ENCODE peak calls at places on chromosomes 12 and 14, in nine cellular contexts. N, I, G, K, B, M, S, F and C are unnamed samples.

GRCh38 chr14:101071493-101071891 is 168.0 kb upstream of the RTL1 start:
- DNase-seq in N (peak; percentile 6), I (peak; percentile 18), G (no peak), K (peak; percentile 55), B (peak; percentile 33), M (no peak), S (peak; percentile 7), F (no peak), C (peak; percentile 89)

GRCh38 chr12:65364021-65364420 is 85.5 kb downstream of the MSRB3 start:
- DNase-seq in N (no peak), I (no peak), G (no peak), K (no peak), B (no peak), M (no peak), S (no peak), F (no peak), C (no peak)

GRCh38 chr12:31000751-31001150 is 72.9 kb upstream of the DDX11 start:
- DNase-seq in N (no peak), I (no peak), G (no peak), K (no peak), B (no peak), M (no peak), S (no peak), F (no peak), C (no peak)

GRCh38 chr12:18589316-18589715 is 148.5 kb downstream of the PLCZ1 start:
- DNase-seq in N (no peak), I (no peak), G (no peak), K (no peak), B (no peak), M (no peak), S (no peak), F (no peak), C (no peak)

GRCh38 chr14:100837812-100838170 is 11.9 kb downstream of the MEG3 start:
- DNase-seq in N (no peak), I (no peak), G (no peak), K (no peak), B (no peak), M (no peak), S (no peak), F (no peak), C (no peak)

GRCh38 chr14:99538275-99538674 is 57.1 kb downstream of the CCNK start:
- DNase-seq in N (no peak), I (no peak), G (no peak), K (no peak), B (peak; percentile 65), M (no peak), S (no peak), F (no peak), C (no peak)

GRCh38 chr14:61586539-61587396 is 108.5 kb upstream of the HIF1A start:
- DNase-seq in N (no peak), I (no peak), G (no peak), K (no peak), B (no peak), M (no peak), S (no peak), F (no peak), C (peak; percentile 37)

GRCh38 chr12:43241971-43242370 is 310.0 kb downstream of the ADAMTS20 start:
- DNase-seq in N (no peak), I (no peak), G (no peak), K (no peak), B (no peak), M (no peak), S (no peak), F (no peak), C (no peak)

GRCh38 chr14:31449971-31450610 is 7.2 kb downstream of the DTD2 start:
- DNase-seq in N (no peak), I (no peak), G (peak; percentile 12), K (no peak), B (peak; percentile 65), M (no peak), S (no peak), F (no peak), C (no peak)

GRCh38 chr12:120981407-120981921 is 3.1 kb downstream of the HNF1A start:
- DNase-seq in N (no peak), I (no peak), G (no peak), K (no peak), B (no peak), M (no peak), S (no peak), F (no peak), C (no peak)

GRCh38 chr12:92289611-92290010 is 144.0 kb upstream of the BTG1 start:
- DNase-seq in N (no peak), I (no peak), G (no peak), K (no peak), B (no peak), M (no peak), S (no peak), F (no peak), C (no peak)

GRCh38 chr12:49388682-49389081 is 21.4 kb downstream of the SPATS2 start:
- DNase-seq in N (no peak), I (no peak), G (no peak), K (no peak), B (no peak), M (no peak), S (no peak), F (no peak), C (no peak)

GRCh38 chr12:49389092-49389703 is 21.9 kb downstream of the SPATS2 start:
- DNase-seq in N (peak; percentile 21), I (peak; percentile 35), G (no peak), K (no peak), B (no peak), M (peak; percentile 58), S (peak; percentile 28), F (no peak), C (no peak)
- TF ChIP-seq EP300 in N (no peak), I (no peak), G (no peak), K (no peak), B (no peak), M (no peak), S (no peak), F (no peak), C (no peak)

GRCh38 chr14:104744484-104744883 is 8.5 kb upstream of the SIVA1 start:
- DNase-seq in N (no peak), I (no peak), G (no peak), K (no peak), B (no peak), M (no peak), S (no peak), F (no peak), C (no peak)
- H3K36me3 ChIP-seq in N (no peaks in the 10 kb centered on the region), I (no peaks in the 10 kb centered on the region), G (no peaks in the 10 kb centered on the region), K (no peaks in the 10 kb centered on the region), B (peaks cover 5% of the 10 kb centered on the region), M (no peaks in the 10 kb centered on the region), S (no peaks in the 10 kb centered on the region), F (no peaks in the 10 kb centered on the region), C (peaks cover 2% of the 10 kb centered on the region)

DNA sequence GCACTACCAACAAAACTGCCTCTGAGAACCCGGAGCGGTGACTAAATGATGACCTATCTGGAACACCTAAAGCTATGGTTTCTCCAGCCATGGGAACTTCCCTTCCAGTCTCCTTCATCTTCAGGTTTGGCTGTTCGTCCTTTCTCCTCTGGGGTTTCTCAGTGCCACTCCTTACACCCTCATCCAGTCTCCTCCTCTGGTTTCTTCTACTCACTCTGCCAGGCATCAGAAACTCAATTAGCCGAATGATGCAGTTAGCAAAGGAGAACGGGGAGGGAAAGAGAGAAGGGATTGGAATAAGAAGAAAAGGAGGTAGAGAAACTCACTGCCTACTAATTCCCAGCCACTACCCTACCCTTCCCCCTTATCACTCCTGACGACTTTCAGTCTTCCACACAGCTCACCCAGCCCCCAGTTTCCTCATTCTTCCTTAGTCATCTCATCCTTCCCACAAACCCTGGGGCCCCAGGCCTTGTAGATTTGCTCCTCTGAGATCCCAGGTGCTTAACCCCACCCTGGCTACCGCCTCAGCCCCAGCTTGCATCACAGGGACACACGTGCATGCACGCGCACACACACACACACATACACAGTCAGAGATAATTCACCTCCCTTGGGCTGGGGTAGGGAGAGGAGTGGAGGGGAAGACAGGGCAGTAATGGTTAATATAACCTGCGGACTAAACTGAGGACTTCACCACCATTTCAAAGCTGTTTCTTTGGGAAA is 13.0 kb downstream of the FGD6 start:
- DNase-seq in N (peak; percentile 55), I (peak; percentile 71), G (peak; percentile 83), K (peak; percentile 71), B (no peak), M (peak; percentile 53), S (peak; percentile 30), F (no peak), C (no peak)
- TF ChIP-seq POLR2AphosphoS5 in N (no peak), I (peak; percentile 36), G (peak; percentile 70), K (no peak), B (no peak), M (no peak), S (no peak), F (peak; percentile 65), C (no peak)

GRCh38 chr12:110282956-110283817 is 2.1 kb downstream of the ATP2A2 start:
- DNase-seq in N (no peak), I (no peak), G (no peak), K (no peak), B (no peak), M (no peak), S (no peak), F (no peak), C (no peak)
- TF ChIP-seq EP300 in N (no peak), I (no peak), G (no peak), K (no peak), B (no peak), M (no peak), S (no peak), F (no peak), C (no peak)

GRCh38 chr12:71904629-71905028 is 34.0 kb upstream of the TPH2 start:
- DNase-seq in N (no peak), I (no peak), G (no peak), K (no peak), B (no peak), M (no peak), S (no peak), F (no peak), C (no peak)
- H3K36me3 ChIP-seq in N (peaks cover 32% of the 10 kb centered on the region), I (peaks cover 22% of the 10 kb centered on the region), G (peaks cover 45% of the 10 kb centered on the region), K (peaks cover 17% of the 10 kb centered on the region), B (peaks cover 27% of the 10 kb centered on the region), M (peaks cover 3% of the 10 kb centered on the region), S (peaks cover 24% of the 10 kb centered on the region), F (peaks cover 73% of the 10 kb centered on the region), C (peaks cover 34% of the 10 kb centered on the region)

DNA sequence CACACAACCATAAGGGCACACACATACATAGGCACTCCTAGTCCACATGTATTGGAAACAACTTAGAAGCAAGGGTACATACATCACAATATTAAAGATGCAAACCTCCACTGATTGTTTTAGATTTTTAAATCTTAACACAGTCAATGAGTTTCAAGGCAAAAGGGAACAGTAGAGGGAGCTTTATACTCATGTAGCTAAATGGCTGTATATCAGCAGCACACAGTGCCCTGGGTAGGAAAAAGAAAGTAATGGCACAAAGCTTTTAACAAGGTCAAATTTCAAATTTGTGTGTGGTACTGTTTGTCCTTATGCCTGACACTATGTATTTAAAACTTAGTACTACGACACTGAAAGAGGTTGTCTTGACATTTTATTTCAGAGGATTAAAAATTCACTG is 262.0 kb downstream of the MED13L start:
- DNase-seq in N (no peak), I (no peak), G (no peak), K (no peak), B (peak; percentile 15), M (no peak), S (no peak), F (no peak), C (no peak)
- TF ChIP-seq POLR2AphosphoS5 in N (no peak), I (no peak), G (no peak), K (peak; percentile 29), B (no peak), M (no peak), S (no peak), F (no peak), C (no peak)